ENCODE peak calls at places on chromosomes 7 and 10, in ten cellular contexts. V is mammary epithelial cell; U is IMR-90; F is Panc1; Y is CD4-positive, CD25-positive, alpha-beta regulatory T cell; G is GM23248; L is lower lobe of right lung; B is CD8-positive, alpha-beta T cell; Q is aorta; H is fibroblast of lung. A is an unnamed sample.

GRCh38 chr7:916291-916941 is 38.1 kb downstream of the ADAP1 start:
- DNase-seq in H (peak; percentile 9), B (peak; percentile 1), L (peak; percentile 40), U (no peak), G (no peak), F (no peak), Q (peak; percentile 37), Y (no peak), V (no peak), A (no peak)

GRCh38 chr7:96300981-96301380 is 20.9 kb downstream of the SLC25A13 start:
- DNase-seq in V (no peak), U (no peak), B (no peak), H (peak; percentile 6), Y (no peak), Q (no peak), F (no peak), G (no peak), L (no peak), A (no peak)

GRCh38 chr7:108308913-108309312 is 147.3 kb downstream of the NRCAM start:
- DNase-seq in F (no peak), U (no peak), L (no peak), Y (no peak), G (peak; percentile 76), B (no peak), V (peak; percentile 80), H (peak; percentile 73), Q (no peak), A (no peak)

GRCh38 chr7:25877802-25878789 is 273.9 kb upstream of the NFE2L3 start:
- DNase-seq in B (no peak), L (no peak), F (no peak), V (no peak), H (no peak), Q (no peak), Y (no peak), G (no peak), U (no peak), A (no peak)

GRCh38 chr7:55476071-55476803 is 96.1 kb downstream of the VOPP1 start:
- DNase-seq in G (peak; percentile 80), U (peak; percentile 88), B (no peak), F (no peak), Q (peak; percentile 30), Y (no peak), H (peak; percentile 91), L (no peak), V (no peak), A (peak; percentile 85)

GRCh38 chr10:16741540-16741939 is 75.7 kb downstream of the RSU1 start:
- DNase-seq in G (no peak), Q (no peak), F (no peak), L (no peak), U (no peak), V (no peak), H (no peak), B (no peak), Y (no peak), A (no peak)

GRCh38 chr10:22684707-22685106 is 29.7 kb downstream of the PIP4K2A start:
- DNase-seq in Q (no peak), L (no peak), G (peak; percentile 17), F (no peak), H (no peak), Y (no peak), B (no peak), V (no peak), U (no peak), A (no peak)

GRCh38 chr10:86204421-86205045 is 162.1 kb downstream of the GRID1 start:
- DNase-seq in L (no peak), G (no peak), U (no peak), Q (no peak), B (no peak), H (no peak), Y (no peak), F (no peak), V (no peak), A (no peak)

GRCh38 chr7:88206235-88206634 is 13.6 kb downstream of the SRI start:
- DNase-seq in F (no peak), V (no peak), B (no peak), Y (no peak), L (no peak), H (no peak), G (no peak), Q (no peak), U (peak; percentile 20), A (no peak)

GRCh38 chr7:97018126-97018601 is 6.5 kb downstream of the DLX5 start:
- DNase-seq in G (no peak), L (no peak), B (no peak), Q (no peak), V (no peak), Y (no peak), H (no peak), F (no peak), U (no peak), A (no peak)

GRCh38 chr7:143048827-143049226 is 3.3 kb upstream of the OR6V1 start:
- DNase-seq in V (peak; percentile 4), F (no peak), G (peak; percentile 33), H (no peak), B (no peak), U (no peak), Q (no peak), L (no peak), Y (no peak), A (no peak)

GRCh38 chr10:99341860-99342517 is 12.8 kb downstream of the CNNM1 start:
- DNase-seq in Y (no peak), Q (no peak), L (no peak), H (peak; percentile 60), B (no peak), G (peak; percentile 88), U (peak; percentile 45), V (peak; percentile 8), F (no peak), A (no peak)

GRCh38 chr7:110170762-110171161 is 920.2 kb upstream of the LRRN3 start:
- DNase-seq in F (no peak), Y (no peak), G (no peak), V (no peak), L (no peak), Q (no peak), H (peak; percentile 2), B (no peak), U (peak; percentile 36), A (no peak)

GRCh38 chr7:117715784-117716445 is 157.3 kb downstream of the CTTNBP2 start:
- DNase-seq in L (no peak), Q (no peak), Y (peak; percentile 44), F (peak; percentile 42), V (peak; percentile 37), G (peak; percentile 61), B (no peak), H (peak; percentile 52), U (peak; percentile 75), A (peak; percentile 50)

GRCh38 chr10:98246911-98247820 is 20.8 kb downstream of the LOXL4 start:
- DNase-seq in V (no peak), L (no peak), H (peak; percentile 87), U (peak; percentile 84), B (no peak), Y (no peak), G (peak; percentile 69), Q (no peak), F (no peak), A (no peak)

GRCh38 chr10:28684986-28685580 is 7.8 kb downstream of the BAMBI start:
- DNase-seq in Q (no peak), U (no peak), F (no peak), V (no peak), Y (no peak), B (no peak), H (no peak), L (no peak), G (no peak), A (no peak)
- H3K4me1 ChIP-seq in Q (peaks cover 4% of the 10 kb centered on the region), U (peaks cover 4% of the 10 kb centered on the region), F (peaks cover 5% of the 10 kb centered on the region), V (peaks cover 11% of the 10 kb centered on the region), Y (no peaks in the 10 kb centered on the region), B (peaks cover 1% of the 10 kb centered on the region), H (peaks cover 2% of the 10 kb centered on the region), L (peaks cover 14% of the 10 kb centered on the region), G (no peaks in the 10 kb centered on the region), A (peaks cover 37% of the 10 kb centered on the region)

DNA sequence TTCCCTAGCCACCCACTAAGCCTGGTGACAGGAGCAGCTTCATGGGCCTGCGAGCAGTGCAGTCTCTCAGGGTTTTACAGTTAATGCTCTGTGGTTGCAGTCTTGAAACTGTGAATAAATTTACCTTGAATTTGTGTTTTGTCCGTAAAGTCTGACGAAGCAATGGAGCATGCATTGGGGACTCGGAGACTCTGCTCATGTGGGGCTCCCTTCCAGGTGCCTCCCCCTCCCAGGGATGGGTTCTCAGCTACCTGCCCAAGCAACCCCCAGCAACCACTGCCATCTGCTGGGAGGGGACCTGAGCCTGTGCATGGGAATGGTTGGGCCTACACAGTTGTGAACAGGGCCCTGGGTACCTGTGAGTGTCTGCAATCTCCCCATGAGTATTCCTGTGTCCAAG is 36.3 kb upstream of the IKZF1 start:
- DNase-seq in Y (peak; percentile 34), G (no peak), F (no peak), L (no peak), H (no peak), U (no peak), Q (no peak), V (no peak), B (no peak), A (no peak)
- H3K4me1 ChIP-seq in Y (peaks cover 81% of the 10 kb centered on the region), G (no peaks in the 10 kb centered on the region), F (no peaks in the 10 kb centered on the region), L (peaks cover 17% of the 10 kb centered on the region), H (no peaks in the 10 kb centered on the region), U (no peaks in the 10 kb centered on the region), Q (peaks cover under 1% of the 10 kb centered on the region), V (no peaks in the 10 kb centered on the region), B (peaks cover 92% of the 10 kb centered on the region), A (no peaks in the 10 kb centered on the region)

DNA sequence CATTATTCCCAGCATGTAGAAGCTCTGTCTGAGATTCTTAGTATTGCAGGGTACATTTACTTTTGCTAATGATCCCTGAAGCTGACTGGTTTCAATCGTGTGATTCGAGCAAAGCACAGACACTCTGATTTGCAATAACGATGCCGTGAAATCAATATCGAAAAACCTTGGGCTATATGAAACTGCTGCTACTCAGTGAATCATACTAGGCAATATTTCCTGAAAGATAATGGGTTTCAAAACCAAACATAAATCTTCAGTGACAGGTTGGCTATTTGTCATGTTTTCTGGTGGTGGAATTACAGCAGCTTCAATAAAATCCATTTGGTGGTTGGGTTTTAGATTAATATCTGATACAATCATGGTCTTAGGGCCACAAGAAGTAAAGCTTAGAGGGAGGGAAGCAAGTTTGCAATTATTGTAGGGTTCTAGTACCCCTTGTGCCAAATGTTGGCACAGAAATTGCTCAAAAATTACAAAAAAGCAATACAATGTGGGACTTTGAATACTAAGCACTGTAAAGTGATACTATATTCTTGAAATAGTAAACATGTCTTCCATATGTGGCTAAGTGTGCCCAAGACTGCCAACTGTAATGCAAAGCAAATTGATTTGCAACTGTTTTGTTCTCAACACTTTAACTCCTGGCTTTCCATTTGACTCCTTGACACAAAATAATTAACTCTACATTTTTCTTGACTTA is 112.4 kb upstream of the JAZF1 start:
- DNase-seq in U (no peak), G (no peak), Q (no peak), H (peak; percentile 45), F (no peak), V (no peak), Y (peak; percentile 7), B (no peak), L (no peak), A (no peak)
- H3K4me1 ChIP-seq in U (no peaks in the 10 kb centered on the region), G (peaks cover 11% of the 10 kb centered on the region), Q (no peaks in the 10 kb centered on the region), H (no peaks in the 10 kb centered on the region), F (no peaks in the 10 kb centered on the region), V (no peaks in the 10 kb centered on the region), Y (no peaks in the 10 kb centered on the region), B (no peaks in the 10 kb centered on the region), L (no peaks in the 10 kb centered on the region), A (no peaks in the 10 kb centered on the region)

DNA sequence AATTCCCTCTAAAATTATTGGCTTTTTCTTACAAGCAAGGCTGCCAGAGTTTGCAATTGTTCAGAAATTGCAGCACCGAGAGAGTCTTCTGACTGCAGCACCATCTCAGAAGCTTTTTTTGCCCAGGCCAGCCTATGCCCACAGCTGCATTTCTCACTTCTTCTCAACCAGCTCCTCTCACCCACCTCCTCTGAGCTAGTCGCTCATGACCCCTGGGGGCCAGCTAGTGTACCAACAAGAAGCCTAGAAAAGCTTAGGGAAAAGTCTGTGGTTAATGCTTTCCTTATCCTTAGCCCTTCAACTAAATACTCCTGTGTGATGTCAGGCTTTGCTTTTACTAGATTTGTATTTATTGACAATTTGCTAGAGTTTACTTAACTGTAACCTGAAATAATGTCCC is 264.9 kb downstream of the HTR7 start:
- DNase-seq in L (no peak), U (peak; percentile 51), F (peak; percentile 28), G (peak; percentile 24), Q (peak; percentile 77), V (peak; percentile 62), Y (no peak), H (peak; percentile 75), B (no peak), A (peak; percentile 37)
- H3K4me1 ChIP-seq in L (no peaks in the 10 kb centered on the region), U (no peaks in the 10 kb centered on the region), F (no peaks in the 10 kb centered on the region), G (no peaks in the 10 kb centered on the region), Q (no peaks in the 10 kb centered on the region), V (peaks cover 3% of the 10 kb centered on the region), Y (no peaks in the 10 kb centered on the region), H (peaks cover 1% of the 10 kb centered on the region), B (no peaks in the 10 kb centered on the region), A (peaks cover 9% of the 10 kb centered on the region)

A was measured in SJSA1.